ENCODE peak calls at places on chromosomes 2 and 18, in nine cellular contexts. Z is GM04504; J is A172; W is renal cortical epithelial cell; P is HTR-8/SVneo; I is GM12865; Q is left cardiac atrium; G is activated CD8-positive, alpha-beta memory T cell treated with anti-CD3 and anti-CD28 coated beads, Interleukin-2, amount 50 U/mL, for 4 hours; M is AG20443. X is an unnamed sample.

GRCh38 chr2:70630761-70631160 is 77.1 kb upstream of the TGFA start:
- DNase-seq in Z (no peak), J (no peak), W (no peak), P (no peak), I (no peak), Q (no peak), G (no peak), M (no peak), X (no peak)

GRCh38 chr2:129908721-129909373 is 70.6 kb upstream of the RAB6C start:
- DNase-seq in Z (no peak), J (no peak), W (no peak), P (no peak), I (no peak), Q (no peak), G (no peak), M (no peak), X (no peak)

GRCh38 chr2:105803337-105803736 is 58.6 kb downstream of the NCK2 start:
- DNase-seq in Z (no peak), J (no peak), W (peak; percentile 51), P (no peak), I (peak; percentile 91), Q (no peak), G (no peak), M (no peak), X (no peak)

GRCh38 chr2:62653582-62654422 is 51.7 kb upstream of the EHBP1 start:
- DNase-seq in Z (no peak), J (no peak), W (peak; percentile 95), P (no peak), I (no peak), Q (no peak), G (no peak), M (no peak), X (no peak)

GRCh38 chr2:112646102-112646719 is 472 bp downstream of the SLC20A1 start:
- DNase-seq in Z (no peak), J (no peak), W (no peak), P (no peak), I (peak; percentile 54), Q (peak; percentile 67), G (peak; percentile 62), M (peak; percentile 71), X (no peak)

GRCh38 chr2:113202305-113203216 is 28.8 kb downstream of the PSD4 start:
- DNase-seq in Z (no peak), J (no peak), W (peak; percentile 84), P (no peak), I (no peak), Q (no peak), G (no peak), M (no peak), X (no peak)

GRCh38 chr2:239027431-239028252 is 179.8 kb downstream of the TWIST2 start:
- DNase-seq in Z (no peak), J (no peak), W (no peak), P (no peak), I (no peak), Q (no peak), G (no peak), M (no peak), X (peak; percentile 51)

GRCh38 chr2:1729264-1729663 is 15.1 kb downstream of the PXDN start:
- DNase-seq in Z (no peak), J (no peak), W (no peak), P (no peak), I (no peak), Q (no peak), G (no peak), M (no peak), X (no peak)

GRCh38 chr2:42339191-42339912 is 21.7 kb downstream of the COX7A2L start:
- DNase-seq in Z (no peak), J (no peak), W (no peak), P (no peak), I (no peak), Q (no peak), G (no peak), M (no peak), X (no peak)

GRCh38 chr2:25215948-25216679 is 47.7 kb upstream of the POMC start:
- DNase-seq in Z (peak; percentile 26), J (no peak), W (no peak), P (no peak), I (peak; percentile 86), Q (peak; percentile 84), G (peak; percentile 87), M (peak; percentile 91), X (peak; percentile 94)

GRCh38 chr2:119744335-119744939 is 15.3 kb upstream of the PTPN4 start:
- DNase-seq in Z (no peak), J (peak; percentile 81), W (peak; percentile 93), P (no peak), I (no peak), Q (no peak), G (no peak), M (no peak), X (no peak)

GRCh38 chr2:98378901-98379300 is 32.6 kb downstream of the CNGA3 start:
- DNase-seq in Z (peak; percentile 19), J (peak; percentile 27), W (peak; percentile 11), P (no peak), I (no peak), Q (peak; percentile 73), G (no peak), M (peak; percentile 79), X (no peak)

GRCh38 chr2:36415623-36416022 is 60.0 kb downstream of the CRIM1 start:
- DNase-seq in Z (no peak), J (no peak), W (no peak), P (no peak), I (no peak), Q (no peak), G (no peak), M (no peak), X (no peak)

GRCh38 chr2:18559531-18559930 is 922 bp downstream of the RDH14 start:
- DNase-seq in Z (no peak), J (no peak), W (no peak), P (no peak), I (no peak), Q (no peak), G (no peak), M (no peak), X (no peak)

GRCh38 chr2:145360129-145360780 is 840.3 kb upstream of the ZEB2 start:
- DNase-seq in Z (no peak), J (no peak), W (no peak), P (no peak), I (no peak), Q (no peak), G (no peak), M (no peak), X (no peak)

GRCh38 chr2:74537140-74537539 is 7.4 kb downstream of the HTRA2 start:
- DNase-seq in Z (no peak), J (no peak), W (no peak), P (no peak), I (no peak), Q (no peak), G (no peak), M (no peak), X (no peak)

GRCh38 chr2:67613227-67613626 is 216.1 kb downstream of the ETAA1 start:
- DNase-seq in Z (no peak), J (no peak), W (no peak), P (no peak), I (no peak), Q (no peak), G (no peak), M (no peak), X (no peak)

GRCh38 chr18:25518716-25519053 is 166.7 kb upstream of the ZNF521 start:
- DNase-seq in Z (no peak), J (no peak), W (no peak), P (no peak), I (peak; percentile 54), Q (no peak), G (no peak), M (no peak), X (no peak)

GRCh38 chr2:219526320-219527075 is 12.2 kb downstream of the ASIC4 start:
- DNase-seq in Z (no peak), J (no peak), W (no peak), P (no peak), I (no peak), Q (no peak), G (no peak), M (no peak), X (no peak)

GRCh38 chr2:208466133-208466919 is 59.7 kb downstream of the PTH2R start:
- DNase-seq in Z (no peak), J (peak; percentile 45), W (peak; percentile 61), P (peak; percentile 12), I (peak; percentile 59), Q (no peak), G (no peak), M (peak; percentile 17), X (no peak)

GRCh38 chr2:182763311-182763912 is 47.4 kb downstream of the DNAJC10 start:
- DNase-seq in Z (no peak), J (peak; percentile 45), W (peak; percentile 42), P (peak; percentile 5), I (peak; percentile 48), Q (no peak), G (no peak), M (peak; percentile 27), X (no peak)

X was measured in natural killer cell treated with Interleukin-12 subunit alpha and Interleukin-12 subunit beta and Interleukin-15 and Interleukin-18, amount 100 ng/mL, for 72 hours.